ENCODE peak calls at places on chromosomes 1 and 21, in five cellular contexts. One of them, this sample, is unnamed.

GRCh38 chr1:198491028-198491427 is 49.5 kb downstream of the ATP6V1G3 start:
- DNase-seq in activated T-cell treated with anti-CD3 and anti-CD28 coated beads for 1 hour: no peak
- DNase-seq in iris pigment epithelial cell: no peak
- DNase-seq in stimulated activated naive CD8-positive, alpha-beta T cell treated with anti-CD3 and anti-CD28 coated beads, Interleukin-15, amount 100 ng/mL, for 72 hours: no peak
- DNase-seq in fibroblast of mammary gland: no peak
- DNase-seq in this sample: no peak

GRCh38 chr1:218557731-218558130 is 212.6 kb downstream of the TGFB2 start:
- DNase-seq in activated T-cell treated with anti-CD3 and anti-CD28 coated beads for 1 hour: no peak
- DNase-seq in iris pigment epithelial cell: peak
- DNase-seq in stimulated activated naive CD8-positive, alpha-beta T cell treated with anti-CD3 and anti-CD28 coated beads, Interleukin-15, amount 100 ng/mL, for 72 hours: no peak
- DNase-seq in fibroblast of mammary gland: peak
- DNase-seq in this sample: no peak

GRCh38 chr1:10979483-10979920 is 33.0 kb upstream of the TARDBP start:
- DNase-seq in activated T-cell treated with anti-CD3 and anti-CD28 coated beads for 1 hour: no peak
- DNase-seq in iris pigment epithelial cell: no peak
- DNase-seq in stimulated activated naive CD8-positive, alpha-beta T cell treated with anti-CD3 and anti-CD28 coated beads, Interleukin-15, amount 100 ng/mL, for 72 hours: no peak
- DNase-seq in fibroblast of mammary gland: no peak
- DNase-seq in this sample: peak

GRCh38 chr1:11266268-11267074 is 4.1 kb upstream of the MTOR start:
- DNase-seq in activated T-cell treated with anti-CD3 and anti-CD28 coated beads for 1 hour: no peak
- DNase-seq in iris pigment epithelial cell: no peak
- DNase-seq in stimulated activated naive CD8-positive, alpha-beta T cell treated with anti-CD3 and anti-CD28 coated beads, Interleukin-15, amount 100 ng/mL, for 72 hours: no peak
- DNase-seq in fibroblast of mammary gland: no peak
- DNase-seq in this sample: no peak

GRCh38 chr1:52239708-52240001 is 97.8 kb downstream of the ZFYVE9 start:
- DNase-seq in activated T-cell treated with anti-CD3 and anti-CD28 coated beads for 1 hour: no peak
- DNase-seq in iris pigment epithelial cell: no peak
- DNase-seq in stimulated activated naive CD8-positive, alpha-beta T cell treated with anti-CD3 and anti-CD28 coated beads, Interleukin-15, amount 100 ng/mL, for 72 hours: no peak
- DNase-seq in fibroblast of mammary gland: no peak
- DNase-seq in this sample: no peak

GRCh38 chr21:45236481-45236880 is 51.2 kb downstream of the POFUT2 start:
- DNase-seq in activated T-cell treated with anti-CD3 and anti-CD28 coated beads for 1 hour: no peak
- DNase-seq in iris pigment epithelial cell: no peak
- DNase-seq in stimulated activated naive CD8-positive, alpha-beta T cell treated with anti-CD3 and anti-CD28 coated beads, Interleukin-15, amount 100 ng/mL, for 72 hours: no peak
- DNase-seq in fibroblast of mammary gland: no peak
- DNase-seq in this sample: no peak

GRCh38 chr1:187262731-187263130 is 434.0 kb downstream of the PLA2G4A start:
- DNase-seq in activated T-cell treated with anti-CD3 and anti-CD28 coated beads for 1 hour: no peak
- DNase-seq in iris pigment epithelial cell: no peak
- DNase-seq in stimulated activated naive CD8-positive, alpha-beta T cell treated with anti-CD3 and anti-CD28 coated beads, Interleukin-15, amount 100 ng/mL, for 72 hours: no peak
- DNase-seq in fibroblast of mammary gland: no peak
- DNase-seq in this sample: no peak

GRCh38 chr1:170666661-170667060 is 2.7 kb downstream of the PRRX1 start:
- DNase-seq in activated T-cell treated with anti-CD3 and anti-CD28 coated beads for 1 hour: no peak
- DNase-seq in iris pigment epithelial cell: peak
- DNase-seq in stimulated activated naive CD8-positive, alpha-beta T cell treated with anti-CD3 and anti-CD28 coated beads, Interleukin-15, amount 100 ng/mL, for 72 hours: no peak
- DNase-seq in fibroblast of mammary gland: no peak
- DNase-seq in this sample: no peak

GRCh38 chr1:215636258-215636965 is 69.3 kb downstream of the KCTD3 start:
- DNase-seq in activated T-cell treated with anti-CD3 and anti-CD28 coated beads for 1 hour: no peak
- DNase-seq in iris pigment epithelial cell: peak
- DNase-seq in stimulated activated naive CD8-positive, alpha-beta T cell treated with anti-CD3 and anti-CD28 coated beads, Interleukin-15, amount 100 ng/mL, for 72 hours: no peak
- DNase-seq in fibroblast of mammary gland: peak
- DNase-seq in this sample: peak

This sample was measured in left colon.